ENCODE peak calls at places on chromosomes 4 and X, in four cellular contexts. B is activated CD8-positive, alpha-beta T cell treated with anti-CD3 and anti-CD28 coated beads for 36 hours; X is mesothelial cell of epicardium; W is B cell. D is an unnamed sample.

GRCh38 chrX:107537815-107538214 is 88.4 kb downstream of the FRMPD3 start:
- DNase-seq in X (no peak), B (peak), W (peak), D (peak)

GRCh38 chrX:31931225-31931624 is 859.4 kb upstream of the FTHL17 start:
- DNase-seq in W (no peak), X (no peak), B (no peak), D (no peak)

GRCh38 chrX:39814391-39814790 is 283.4 kb downstream of the BCOR start:
- DNase-seq in B (peak), X (no peak), W (peak), D (peak)

GRCh38 chrX:101658661-101659477 is 781 bp downstream of the ARMCX2 start:
- DNase-seq in W (peak), X (peak), B (peak), D (peak)

GRCh38 chr4:146522098-146522861 is 540 bp upstream of the SLC10A7 start:
- DNase-seq in X (peak), B (peak), W (peak), D (peak)

GRCh38 chrX:115232933-115233496 is 881 bp downstream of the LRCH2 start:
- DNase-seq in B (no peak), W (no peak), X (no peak), D (no peak)

GRCh38 chr4:152308925-152309324 is 227.0 kb downstream of the FBXW7 start:
- DNase-seq in B (no peak), W (no peak), X (no peak), D (no peak)

GRCh38 chrX:50920132-50920531 is 9.6 kb downstream of the BMP15 start:
- DNase-seq in X (no peak), B (no peak), W (no peak), D (no peak)

GRCh38 chr4:23425570-23425969 is 464.3 kb downstream of the PPARGC1A start:
- DNase-seq in W (no peak), X (no peak), B (no peak), D (no peak)

GRCh38 chr4:56657128-56657527 is 24.0 kb downstream of the HOPX start:
- DNase-seq in W (no peak), B (no peak), X (no peak), D (no peak)

GRCh38 chr4:7021930-7022658 is 21.1 kb upstream of the TADA2B start:
- DNase-seq in B (no peak), W (no peak), X (no peak), D (no peak)

GRCh38 chrX:9745417-9746115 is 20.1 kb downstream of the GPR143 start:
- DNase-seq in B (peak), X (no peak), W (no peak), D (no peak)

GRCh38 chr4:8838911-8839431 is 32.7 kb downstream of the HMX1 start:
- DNase-seq in W (no peak), X (no peak), B (no peak), D (no peak)

GRCh38 chrX:5458300-5458699 is 770.4 kb downstream of the NLGN4X start:
- DNase-seq in B (no peak), X (no peak), W (no peak), D (no peak)

GRCh38 chrX:109533631-109534030 is 3.0 kb upstream of the NXT2 start:
- DNase-seq in X (no peak), W (no peak), B (no peak), D (no peak)

GRCh38 chr4:27000820-27001219 is 140.2 kb downstream of the STIM2 start:
- DNase-seq in X (no peak), W (peak), B (no peak), D (no peak)

GRCh38 chr4:76977731-76978350 is 28.3 kb downstream of the SEPTIN11 start:
- DNase-seq in X (no peak), W (no peak), B (no peak), D (no peak)

GRCh38 chr4:140637836-140638235 is 69.1 kb upstream of the UCP1 start:
- DNase-seq in B (peak), W (peak), X (no peak), D (peak)

GRCh38 chr4:188145626-188146025 is 6.4 kb downstream of the TRIML1 start:
- DNase-seq in B (no peak), X (no peak), W (no peak), D (no peak)

GRCh38 chrX:112053169-112053568 is 29.4 kb downstream of the TRPC5 start:
- DNase-seq in B (no peak), X (no peak), W (no peak), D (no peak)

GRCh38 chr4:83793481-83793880 is 257.6 kb downstream of the GPAT3 start:
- DNase-seq in B (no peak), W (no peak), X (no peak), D (no peak)

GRCh38 chr4:168871686-168872085 is 138.4 kb downstream of the CBR4 start:
- DNase-seq in B (no peak), X (no peak), W (no peak), D (no peak)

GRCh38 chr4:118969359-118969758 is 80.7 kb downstream of the SYNPO2 start:
- DNase-seq in B (peak), W (no peak), X (no peak), D (no peak)

GRCh38 chrX:34848281-34848680 is 94.3 kb upstream of the FAM47B start:
- DNase-seq in W (no peak), B (no peak), X (no peak), D (no peak)

GRCh38 chr4:22170353-22170752 is 221.8 kb upstream of the KCNIP4 start:
- DNase-seq in X (no peak), W (no peak), B (no peak), D (no peak)

GRCh38 chr4:128862608-128863313 is 53.3 kb downstream of the JADE1 start:
- DNase-seq in W (peak), B (peak), X (no peak), D (peak)

GRCh38 chr4:164058775-164059174 is 564.3 kb downstream of the TMA16 start:
- DNase-seq in B (no peak), X (no peak), W (no peak), D (no peak)

GRCh38 chr4:71195932-71196331 is 142.9 kb upstream of the SLC4A4 start:
- DNase-seq in B (no peak), X (no peak), W (no peak), D (no peak)

GRCh38 chr4:20544645-20545044 is 155.6 kb upstream of the PACRGL start:
- DNase-seq in W (no peak), X (no peak), B (no peak), D (peak)

GRCh38 chr4:47031011-47031678 is at the start of gene GABRB1:
- DNase-seq in X (peak), W (no peak), B (peak), D (no peak)

GRCh38 chrX:40327085-40327484 is 229.3 kb upstream of the BCOR start:
- DNase-seq in X (no peak), B (no peak), W (no peak), D (no peak)

GRCh38 chr4:99821918-99822503 is 5.4 kb downstream of the DAPP1 start:
- DNase-seq in B (no peak), W (peak), X (no peak), D (peak)
- TF ChIP-seq CTCF in B (no peak), W (no peak), X (no peak), D (no peak)

GRCh38 chrX:151488677-151489076 is 74.8 kb upstream of the PASD1 start:
- DNase-seq in B (peak), X (no peak), W (peak), D (peak)
- TF ChIP-seq CTCF in B (no peak), X (no peak), W (no peak), D (no peak)

GRCh38 chr4:55592014-55592413 is at the start of gene PDCL2:
- DNase-seq in B (no peak), X (no peak), W (no peak), D (no peak)
- TF ChIP-seq CTCF in B (no peak), X (no peak), W (no peak), D (no peak)

DNA sequence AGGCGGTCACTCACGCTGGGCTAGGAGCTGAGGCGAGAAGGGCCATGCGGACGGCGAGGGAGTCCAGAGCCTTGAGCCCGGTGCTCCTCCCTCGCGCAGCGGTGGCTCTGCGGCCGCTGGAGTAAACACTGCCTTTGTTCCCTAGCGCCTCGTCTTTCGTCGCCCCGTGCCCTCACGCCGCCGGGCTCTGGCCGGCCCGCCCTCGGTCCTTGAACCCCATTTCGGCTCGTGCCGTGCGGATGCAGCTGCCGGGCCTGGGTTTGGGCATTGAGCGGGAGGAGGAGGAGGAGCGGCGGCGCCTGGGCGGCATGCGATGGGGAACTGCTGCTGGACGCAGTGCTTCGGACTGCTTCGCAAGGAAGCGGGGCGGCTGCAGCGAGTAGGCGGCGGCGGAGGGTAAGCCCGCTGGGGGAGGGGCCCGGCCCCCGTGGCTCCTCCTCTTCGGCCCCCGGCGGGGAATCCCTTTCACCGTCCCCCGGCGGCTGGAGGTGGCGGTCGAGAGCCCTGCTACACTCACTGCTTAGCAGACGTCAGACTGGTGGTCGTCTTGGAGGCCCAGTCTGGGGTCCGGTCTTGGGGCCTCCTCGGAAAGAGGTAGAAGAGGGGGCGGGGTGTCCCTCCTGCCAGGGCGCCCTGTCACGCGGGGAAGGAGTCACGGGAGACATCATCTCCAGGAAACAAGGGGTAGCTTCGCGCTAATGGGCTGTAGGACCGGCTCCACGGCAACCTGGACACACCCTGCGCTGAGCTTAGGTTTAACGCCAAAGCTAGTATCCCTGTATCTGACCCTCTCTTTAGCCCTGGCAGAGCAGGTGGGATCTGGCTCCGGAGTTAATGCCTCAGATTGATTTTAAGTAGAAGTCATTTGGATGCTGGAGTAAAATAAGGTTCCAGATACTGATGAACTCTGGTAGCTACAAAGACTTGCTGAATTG is at the start of gene AP1AR:
- DNase-seq in X (peak), B (peak), W (peak), D (peak)
- TF ChIP-seq CTCF in X (no peak), B (peak), W (peak), D (no peak)

GRCh38 chr4:166257276-166257675 is 384.2 kb downstream of the TLL1 start:
- DNase-seq in W (no peak), X (no peak), B (no peak), D (no peak)

GRCh38 chr4:166257891-166258290 is 384.9 kb downstream of the TLL1 start:
- DNase-seq in X (no peak), B (no peak), W (no peak), D (no peak)

DNA sequence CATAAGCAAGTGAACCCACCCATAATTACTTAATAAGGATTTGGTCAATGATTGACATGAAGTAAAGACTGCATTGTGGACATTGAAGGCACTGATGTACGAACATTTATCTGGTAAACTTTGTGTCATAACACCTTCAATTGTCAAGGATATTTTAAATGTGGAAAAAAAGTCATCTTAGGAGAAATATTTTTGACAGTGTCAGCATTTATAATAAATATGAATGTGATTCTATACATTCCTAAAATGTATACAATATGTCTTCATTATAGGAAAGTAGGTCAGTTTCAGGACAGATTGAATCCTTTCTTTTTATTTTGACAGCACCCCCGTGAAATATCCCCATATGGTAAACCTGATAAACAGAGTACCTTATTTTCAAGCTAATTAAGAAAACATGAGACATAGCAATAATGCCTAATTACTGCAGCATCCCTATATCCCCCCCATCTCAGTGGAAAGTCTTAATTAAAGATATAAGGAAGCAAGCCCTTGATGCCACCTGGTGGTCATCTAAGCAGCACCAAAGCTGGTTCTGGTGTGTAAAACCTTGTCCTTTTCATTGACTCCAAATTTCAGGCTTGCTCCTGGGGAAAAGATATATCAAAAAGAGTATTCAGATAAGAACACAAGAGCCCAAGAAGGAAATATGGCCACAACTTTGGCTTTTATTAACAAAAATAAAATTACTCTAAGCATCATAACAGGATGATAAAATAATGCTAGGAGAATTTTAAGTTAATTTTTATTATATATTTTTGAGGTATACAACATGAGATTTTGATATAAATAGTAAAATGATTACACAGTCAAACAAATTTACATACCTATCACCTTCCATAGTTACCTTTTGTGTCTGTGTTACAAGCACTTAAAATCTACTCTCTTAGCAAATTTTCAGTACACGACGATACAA is 379.7 kb downstream of the TLL1 start:
- DNase-seq in W (peak), B (peak), X (no peak), D (peak)
- TF ChIP-seq CTCF in W (no peak), B (no peak), X (no peak), D (peak)

GRCh38 chr4:122475233-122475632 is 18.7 kb upstream of the IL2 start:
- DNase-seq in X (no peak), W (no peak), B (no peak), D (no peak)
- TF ChIP-seq CTCF in X (no peak), W (no peak), B (no peak), D (no peak)

DNA sequence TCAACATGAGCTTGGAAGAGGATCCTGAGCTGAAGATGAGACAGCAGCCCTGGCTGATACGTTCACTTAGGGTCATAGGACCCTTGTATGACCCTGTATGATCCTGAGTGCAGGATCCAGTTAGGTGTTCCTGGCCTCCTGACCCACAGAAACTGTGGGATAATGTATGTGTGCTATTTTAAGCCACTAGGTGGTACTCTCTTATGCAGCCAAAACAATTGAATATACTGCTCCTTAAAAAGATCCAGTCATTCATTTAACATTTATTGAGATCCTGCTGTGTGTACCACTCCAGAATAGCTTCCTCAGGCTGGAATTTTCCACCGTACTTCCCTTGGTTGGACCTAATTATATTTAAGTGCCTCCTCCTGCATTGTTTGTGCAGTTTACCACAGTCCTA is 167.1 kb downstream of the AMELX start:
- DNase-seq in W (no peak), X (no peak), B (no peak), D (no peak)
- TF ChIP-seq CTCF in W (no peak), X (no peak), B (no peak), D (no peak)

DNA sequence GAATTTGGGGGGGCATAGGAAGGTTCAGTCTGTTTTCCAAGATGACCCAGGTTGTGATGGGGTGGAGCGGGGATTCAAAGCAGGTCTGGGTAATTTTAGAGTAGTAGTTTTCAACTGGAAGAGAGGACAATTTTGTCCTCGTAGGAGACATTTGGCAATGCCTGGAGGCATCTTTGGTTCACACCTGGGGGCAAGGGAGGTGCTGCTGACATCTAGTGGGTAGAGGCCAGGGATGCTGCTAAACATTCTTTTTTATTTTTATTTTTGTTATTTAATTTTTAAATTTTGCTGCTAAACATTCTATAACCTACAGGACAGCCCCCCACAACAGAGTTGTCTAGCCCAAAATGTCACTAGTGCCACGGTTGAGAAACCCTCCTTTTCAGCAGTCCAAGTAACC is 1.9 kb downstream of the RAB9A start:
- DNase-seq in W (no peak), X (no peak), B (peak), D (no peak)
- TF ChIP-seq CTCF in W (no peak), X (no peak), B (no peak), D (no peak)

GRCh38 chr4:54539500-54540029 is 118.2 kb upstream of the KIT start:
- DNase-seq in X (no peak), W (peak), B (peak), D (no peak)
- TF ChIP-seq CTCF in X (no peak), W (no peak), B (no peak), D (no peak)